ENCODE peak calls at places on chromosomes 16 and 17, in ten cellular contexts. N is lower leg skin, V is body of pancreas, C is stomach, Y is astrocyte of the spinal cord, P is chondrocyte, W is CD14-positive monocyte, Q is ovary, L is HFFc6, S is fibroblast of lung. M is an unnamed sample.
A peak's percentile ranks its signal among the peaks of the same experiment; 100 is the strongest.

GRCh38 chr17:52410781-52411180 is 252.3 kb upstream of the CA10 start:
- DNase-seq in V (no peak), W (no peak), Q (no peak), L (no peak), P (no peak), C (no peak), Y (no peak), S (no peak), N (no peak), M (no peak)

GRCh38 chr17:2798679-2799078 is 2.4 kb downstream of the RAP1GAP2 start:
- DNase-seq in L (no peak), Y (no peak), W (no peak), Q (no peak), P (no peak), N (no peak), C (no peak), S (no peak), V (no peak), M (no peak)

GRCh38 chr17:19382581-19383444 is 4.2 kb downstream of the MFAP4 start:
- DNase-seq in L (no peak), P (peak; percentile 51), C (no peak), S (no peak), V (no peak), Q (no peak), N (peak; percentile 82), Y (no peak), W (peak; percentile 12), M (no peak)

GRCh38 chr17:72305472-72305871 is 184.7 kb downstream of the SOX9 start:
- DNase-seq in Y (peak; percentile 17), N (no peak), S (no peak), P (no peak), V (no peak), Q (no peak), L (no peak), C (no peak), W (no peak), M (no peak)

GRCh38 chr16:591892-592517 is 2.1 kb downstream of the RAB40C start:
- DNase-seq in S (no peak), C (no peak), V (no peak), Y (no peak), P (no peak), Q (peak; percentile 29), W (no peak), L (no peak), N (no peak), M (no peak)

GRCh38 chr17:12180644-12181261 is 160.1 kb downstream of the MAP2K4 start:
- DNase-seq in Q (peak; percentile 46), S (peak; percentile 80), C (no peak), W (no peak), N (no peak), P (no peak), L (peak; percentile 38), V (peak; percentile 23), Y (peak; percentile 63), M (peak; percentile 66)

GRCh38 chr16:29876578-29877249 is 13.7 kb upstream of the CDIPT start:
- DNase-seq in P (no peak), Y (no peak), L (no peak), N (no peak), V (no peak), W (no peak), S (no peak), C (no peak), Q (no peak), M (no peak)

GRCh38 chr16:71528863-71529262 is 2.6 kb downstream of the CHST4 start:
- DNase-seq in P (no peak), C (no peak), Y (no peak), L (no peak), V (no peak), S (no peak), N (no peak), W (no peak), Q (no peak), M (no peak)

GRCh38 chr17:38748329-38749221 is at the start of gene PCGF2:
- DNase-seq in S (peak; percentile 90), Y (peak; percentile 86), P (no peak), W (no peak), C (peak; percentile 85), V (peak; percentile 87), L (peak; percentile 68), Q (peak; percentile 95), N (peak; percentile 98), M (peak; percentile 84)

GRCh38 chr16:49471038-49471727 is 97.6 kb downstream of the C16orf78 start:
- DNase-seq in C (peak; percentile 1), L (no peak), Q (no peak), P (no peak), N (peak; percentile 54), V (no peak), W (no peak), S (no peak), Y (no peak), M (no peak)

GRCh38 chr17:76558210-76559095 is 18.6 kb downstream of the PRCD start:
- DNase-seq in C (no peak), P (no peak), V (no peak), N (no peak), Q (no peak), Y (peak; percentile 32), L (peak; percentile 27), S (peak; percentile 55), W (no peak), M (no peak)

DNA sequence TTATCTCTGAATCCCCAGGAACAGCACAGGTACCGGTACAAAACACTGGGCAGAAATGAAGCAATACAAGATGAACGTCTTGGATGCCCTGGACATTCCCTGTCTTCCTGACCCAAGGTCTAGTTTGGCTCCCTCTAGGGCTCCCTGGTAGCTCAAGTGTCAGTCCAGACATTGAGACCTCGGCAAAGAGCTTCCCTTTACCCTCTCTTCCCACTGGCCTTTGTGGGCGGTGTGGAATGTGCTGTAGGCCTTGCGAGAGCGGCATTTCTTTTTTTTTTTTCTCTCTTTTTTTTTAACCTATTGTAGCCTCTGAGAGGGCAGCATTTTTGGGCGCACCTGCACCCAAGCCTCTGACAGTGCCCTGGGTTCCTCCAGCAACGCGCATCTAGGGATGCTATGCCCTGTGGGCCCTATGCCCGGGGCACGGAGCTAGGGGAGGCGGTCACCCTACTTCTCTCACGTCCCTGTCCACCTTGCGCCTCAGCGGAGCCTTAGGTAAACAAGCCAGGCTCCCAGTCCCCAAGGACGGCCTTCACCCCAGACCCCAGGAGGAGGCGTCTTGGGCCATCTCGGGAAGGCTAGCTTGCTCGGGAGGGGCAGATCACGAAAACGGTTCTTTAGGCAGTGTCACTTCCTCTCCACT is 1.2 kb upstream of the NFATC3 start:
- DNase-seq in C (no peak), L (peak; percentile 48), Q (peak; percentile 62), N (no peak), Y (no peak), P (no peak), V (no peak), S (peak; percentile 37), W (no peak), M (peak; percentile 46)
- TF ChIP-seq CTCF in C (no peak), L (no peak), Q (no peak), N (no peak), Y (no peak), P (no peak), V (no peak), S (no peak), W (no peak), M (peak; percentile 6)

GRCh38 chr17:44197980-44198720 is 1.5 kb downstream of the ATXN7L3 start:
- DNase-seq in P (no peak), N (no peak), L (peak; percentile 45), Y (peak; percentile 43), Q (peak; percentile 36), S (peak; percentile 81), W (no peak), V (no peak), C (no peak), M (peak; percentile 76)
- TF ChIP-seq CTCF in P (peak; percentile 44), N (no peak), L (peak; percentile 61), Y (peak; percentile 28), Q (no peak), S (peak; percentile 16), W (no peak), V (no peak), C (no peak), M (peak; percentile 14)

GRCh38 chr17:33637534-33637933 is 344.4 kb upstream of the ASIC2 start:
- DNase-seq in V (no peak), L (no peak), S (no peak), N (no peak), C (no peak), P (no peak), W (no peak), Q (no peak), Y (no peak), M (no peak)

GRCh38 chr17:33639103-33639991 is 346.3 kb upstream of the ASIC2 start:
- DNase-seq in W (no peak), S (no peak), N (no peak), Q (no peak), P (no peak), V (no peak), Y (no peak), C (no peak), L (no peak), M (no peak)

GRCh38 chr17:33647976-33648375 is 354.9 kb upstream of the ASIC2 start:
- DNase-seq in L (no peak), Y (no peak), N (peak; percentile 77), C (no peak), W (no peak), Q (no peak), V (no peak), P (no peak), S (no peak), M (peak; percentile 6)

GRCh38 chr17:33640629-33641028 is 347.5 kb upstream of the ASIC2 start:
- DNase-seq in W (no peak), Y (no peak), C (no peak), V (no peak), S (no peak), N (no peak), Q (no peak), L (no peak), P (no peak), M (no peak)

GRCh38 chr17:33642002-33642401 is 348.9 kb upstream of the ASIC2 start:
- DNase-seq in S (no peak), C (no peak), V (no peak), P (no peak), Y (no peak), L (no peak), Q (no peak), W (no peak), N (no peak), M (no peak)
- TF ChIP-seq CTCF in S (no peak), C (no peak), V (no peak), P (no peak), Y (no peak), L (no peak), Q (no peak), W (no peak), N (no peak), M (no peak)

DNA sequence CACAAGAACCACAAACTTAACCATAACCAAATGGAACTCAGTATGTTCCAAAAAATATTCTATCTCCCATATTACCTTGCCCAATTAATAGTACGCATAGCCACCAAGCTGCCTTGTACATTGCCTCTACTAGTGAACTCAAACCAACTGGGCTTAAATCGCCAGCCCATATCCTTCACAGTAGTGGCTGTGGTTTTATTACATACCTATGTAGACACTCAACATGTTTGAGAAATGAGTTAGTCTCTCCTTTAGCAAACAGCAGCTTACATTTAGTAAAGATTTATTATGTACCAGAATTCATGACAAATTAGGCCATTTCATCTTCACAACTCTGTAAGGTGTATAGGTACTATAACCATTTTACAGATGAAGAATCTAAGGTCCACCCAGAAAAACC is 41.4 kb downstream of the GRB2 start:
- DNase-seq in L (peak; percentile 86), Y (peak; percentile 81), W (no peak), V (no peak), Q (no peak), N (no peak), C (no peak), S (peak; percentile 67), P (no peak), M (peak; percentile 81)
- TF ChIP-seq CTCF in L (no peak), Y (no peak), W (no peak), V (no peak), Q (no peak), N (no peak), C (no peak), S (no peak), P (no peak), M (no peak)

GRCh38 chr17:28327709-28328108 is 7.6 kb downstream of the IFT20 start:
- DNase-seq in C (no peak), Q (no peak), V (no peak), S (peak; percentile 49), P (no peak), W (no peak), L (no peak), Y (peak; percentile 24), N (no peak), M (peak; percentile 54)
- TF ChIP-seq CTCF in C (no peak), Q (no peak), V (no peak), S (peak; percentile 14), P (peak; percentile 48), W (no peak), L (peak; percentile 40), Y (peak; percentile 10), N (no peak), M (peak; percentile 18)

M was measured in fibroblast of mammary gland.